ENCODE peak calls at places on chromosomes 1 and 21, in six cellular contexts. B is IMR-90, C is OCI-LY7, R is H9, L is body of pancreas, M is left ventricle myocardium inferior. A is an unnamed sample.

GRCh38 chr1:233121947-233122559 is 171.6 kb downstream of the NTPCR start:
- DNase-seq in B (peak; percentile 70), C (no peak), R (no peak), L (no peak), M (no peak), A (no peak)

GRCh38 chr1:15417365-15417934 is 7.8 kb downstream of the EFHD2 start:
- DNase-seq in B (peak; percentile 83), C (no peak), R (no peak), L (peak; percentile 52), M (no peak), A (no peak)

GRCh38 chr1:229388876-229389580 is 44.9 kb downstream of the ACTA1 start:
- DNase-seq in B (peak; percentile 81), C (no peak), R (no peak), L (no peak), M (no peak), A (no peak)

GRCh38 chr1:183580281-183580682 is 10.0 kb downstream of the NCF2 start:
- DNase-seq in B (no peak), C (peak; percentile 38), R (peak; percentile 82), L (no peak), M (no peak), A (peak; percentile 36)

GRCh38 chr1:205939690-205940330 is 3.4 kb downstream of the SLC26A9 start:
- DNase-seq in B (no peak), C (peak; percentile 33), R (peak; percentile 86), L (peak; percentile 77), M (no peak), A (no peak)

GRCh38 chr1:239833709-239834108 is 258.0 kb upstream of the FMN2 start:
- DNase-seq in B (no peak), C (no peak), R (no peak), L (no peak), M (no peak), A (no peak)

GRCh38 chr1:3186526-3186921 is 117.5 kb downstream of the PRDM16 start:
- DNase-seq in B (peak; percentile 6), C (no peak), R (peak; percentile 50), L (peak; percentile 70), M (peak; percentile 82), A (no peak)

GRCh38 chr1:7298749-7299151 is 472.3 kb upstream of the VAMP3 start:
- DNase-seq in B (peak; percentile 82), C (no peak), R (no peak), L (no peak), M (no peak), A (no peak)

GRCh38 chr1:162293293-162293692 is 83.4 kb downstream of the SPATA46 start:
- DNase-seq in B (no peak), C (no peak), R (no peak), L (no peak), M (no peak), A (no peak)

GRCh38 chr1:10457910-10458309 is 8.1 kb downstream of the CORT start:
- DNase-seq in B (no peak), C (no peak), R (no peak), L (no peak), M (no peak), A (peak; percentile 15)

GRCh38 chr1:204331275-204331674 is 28.5 kb downstream of the PLEKHA6 start:
- DNase-seq in B (no peak), C (no peak), R (no peak), L (peak; percentile 35), M (no peak), A (no peak)

DNA sequence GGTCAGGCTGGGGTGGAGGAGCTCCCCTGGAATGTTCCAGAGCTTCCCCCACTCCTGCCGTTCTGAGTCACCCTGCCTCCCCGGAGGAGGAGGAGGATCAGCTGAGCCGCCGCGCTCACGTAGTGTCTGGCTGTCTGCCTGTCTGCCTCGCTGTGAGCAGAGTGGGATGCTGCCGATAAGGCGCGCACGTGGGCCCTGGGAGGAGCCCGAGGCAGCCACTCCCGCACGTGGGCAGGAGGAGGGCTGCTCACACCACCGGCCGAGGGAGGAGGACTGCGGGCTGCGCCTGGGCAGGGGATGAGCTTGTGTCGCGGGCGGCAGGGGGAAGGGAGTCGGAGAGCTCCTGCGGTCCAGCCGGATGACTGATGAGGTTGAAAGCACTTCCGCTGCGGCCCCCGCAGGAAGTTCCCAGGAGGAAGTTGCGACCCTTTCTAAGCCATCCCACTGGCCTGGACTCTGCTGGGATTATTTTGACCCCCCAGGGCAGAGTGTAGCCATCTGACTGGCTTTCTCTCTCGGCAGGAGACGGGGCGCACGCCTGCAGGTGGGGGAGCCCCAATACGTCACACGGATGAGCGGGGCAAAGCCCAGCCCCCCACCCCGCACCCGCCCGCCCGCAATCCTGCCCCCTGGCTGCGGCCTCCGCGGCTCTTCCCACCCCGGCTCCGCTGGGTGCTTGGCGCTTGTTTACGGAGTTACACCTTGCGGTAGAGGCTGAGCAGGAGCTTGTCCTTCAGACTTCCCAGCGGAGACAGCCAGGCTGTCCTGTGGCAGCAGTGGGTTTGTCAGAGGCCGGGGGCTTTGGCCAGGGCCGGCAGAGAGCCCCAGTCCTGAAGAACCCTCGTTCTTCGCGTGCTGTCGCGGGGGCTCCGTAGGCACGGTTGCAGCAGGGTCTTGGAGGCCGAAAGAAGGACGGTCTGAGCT is 9.8 kb downstream of the PDXK start:
- DNase-seq in B (peak; percentile 98), C (peak; percentile 50), R (peak; percentile 87), L (peak; percentile 85), M (peak; percentile 95), A (peak; percentile 99)
- TF ChIP-seq CTCF in B (peak; percentile 22), C (peak; percentile 14), R (peak; percentile 72), L (no peak), M (peak; percentile 61), A (peak; percentile 10)

GRCh38 chr1:8422439-8423133 is 104.7 kb downstream of the SLC45A1 start:
- DNase-seq in B (peak; percentile 30), C (peak; percentile 36), R (no peak), L (peak; percentile 37), M (no peak), A (no peak)
- H3K4me1 ChIP-seq in B (peaks cover 22% of the 10 kb centered on the region), C (peaks cover 64% of the 10 kb centered on the region), R (peaks cover 13% of the 10 kb centered on the region), L (peaks cover 69% of the 10 kb centered on the region), M (peaks cover 90% of the 10 kb centered on the region), A (peaks cover 38% of the 10 kb centered on the region)

GRCh38 chr1:53521900-53522552 is 62.8 kb downstream of the DMRTB1 start:
- DNase-seq in B (no peak), C (no peak), R (no peak), L (no peak), M (no peak), A (no peak)

GRCh38 chr1:53526451-53527101 is 67.4 kb downstream of the DMRTB1 start:
- DNase-seq in B (peak; percentile 88), C (no peak), R (no peak), L (peak; percentile 52), M (peak; percentile 58), A (peak; percentile 12)

GRCh38 chr1:53524428-53525400 is 65.5 kb downstream of the DMRTB1 start:
- DNase-seq in B (no peak), C (no peak), R (no peak), L (peak; percentile 48), M (peak; percentile 64), A (no peak)

GRCh38 chr1:53527368-53527767 is 68.2 kb downstream of the DMRTB1 start:
- DNase-seq in B (no peak), C (no peak), R (no peak), L (no peak), M (no peak), A (no peak)

DNA sequence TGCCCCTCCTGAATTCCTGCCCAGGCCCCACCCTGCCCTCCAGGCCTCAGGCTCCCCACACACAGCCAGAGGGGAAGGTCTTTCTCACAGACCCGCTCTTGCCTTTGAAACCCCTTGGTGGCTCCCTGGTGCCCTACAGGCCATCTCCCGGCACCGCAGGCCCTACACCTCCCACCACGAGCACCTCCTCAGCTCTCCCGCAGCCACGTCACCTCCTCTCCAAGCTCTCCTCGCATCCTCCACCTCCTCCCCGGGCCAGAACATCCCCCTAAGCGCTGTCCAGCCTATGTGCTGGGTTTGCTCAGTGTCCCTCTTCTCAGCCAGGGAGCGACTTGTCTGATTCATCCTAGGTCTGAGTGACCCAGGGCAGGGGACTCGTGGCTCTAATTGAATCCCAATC is 66.4 kb downstream of the DMRTB1 start:
- DNase-seq in B (no peak), C (no peak), R (peak; percentile 69), L (no peak), M (no peak), A (no peak)
- TF ChIP-seq CTCF in B (no peak), C (no peak), R (peak; percentile 38), L (no peak), M (no peak), A (no peak)

DNA sequence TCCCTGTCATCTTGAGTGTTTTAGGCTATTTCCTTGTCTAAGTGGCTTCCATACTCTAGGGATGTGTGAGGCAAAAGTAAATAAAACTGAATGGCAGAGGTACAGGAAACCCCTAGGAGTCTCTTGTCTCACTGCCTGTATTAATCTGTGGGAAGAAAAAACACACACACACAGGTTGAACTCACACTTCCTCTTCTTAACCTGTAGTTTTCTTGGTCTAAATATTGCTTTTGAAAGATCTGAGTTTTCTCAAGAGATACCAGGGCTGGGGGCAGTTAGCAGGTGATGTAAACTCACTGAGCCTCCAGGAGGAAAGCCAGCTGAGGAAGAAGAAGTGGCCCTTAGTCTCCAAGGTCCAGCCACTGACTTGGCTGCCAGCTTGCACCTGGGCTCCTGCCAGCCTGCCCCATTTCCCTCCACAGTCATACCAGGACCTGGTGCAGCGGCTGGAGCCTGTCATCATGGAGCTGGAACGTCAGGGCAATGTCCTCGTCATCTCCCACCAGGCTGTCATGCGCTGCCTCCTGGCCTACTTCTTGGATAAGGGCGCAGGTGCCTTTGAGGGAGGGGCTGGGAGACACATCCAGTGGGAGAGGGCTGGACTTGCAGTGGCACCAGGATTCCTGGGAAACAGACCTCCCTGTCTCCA is 16.9 kb downstream of the PFKFB2 start:
- DNase-seq in B (no peak), C (no peak), R (no peak), L (no peak), M (peak; percentile 72), A (no peak)
- H3K4me1 ChIP-seq in B (no peaks in the 10 kb centered on the region), C (peaks cover 6% of the 10 kb centered on the region), R (no peaks in the 10 kb centered on the region), L (no peaks in the 10 kb centered on the region), M (peaks cover 82% of the 10 kb centered on the region), A (no peaks in the 10 kb centered on the region)

GRCh38 chr1:174165471-174166137 is 6.3 kb downstream of the RABGAP1L start:
- DNase-seq in B (no peak), C (peak; percentile 59), R (no peak), L (peak; percentile 28), M (peak; percentile 30), A (peak; percentile 32)
- TF ChIP-seq CTCF in B (no peak), C (peak; percentile 60), R (peak; percentile 35), L (no peak), M (no peak), A (no peak)

DNA sequence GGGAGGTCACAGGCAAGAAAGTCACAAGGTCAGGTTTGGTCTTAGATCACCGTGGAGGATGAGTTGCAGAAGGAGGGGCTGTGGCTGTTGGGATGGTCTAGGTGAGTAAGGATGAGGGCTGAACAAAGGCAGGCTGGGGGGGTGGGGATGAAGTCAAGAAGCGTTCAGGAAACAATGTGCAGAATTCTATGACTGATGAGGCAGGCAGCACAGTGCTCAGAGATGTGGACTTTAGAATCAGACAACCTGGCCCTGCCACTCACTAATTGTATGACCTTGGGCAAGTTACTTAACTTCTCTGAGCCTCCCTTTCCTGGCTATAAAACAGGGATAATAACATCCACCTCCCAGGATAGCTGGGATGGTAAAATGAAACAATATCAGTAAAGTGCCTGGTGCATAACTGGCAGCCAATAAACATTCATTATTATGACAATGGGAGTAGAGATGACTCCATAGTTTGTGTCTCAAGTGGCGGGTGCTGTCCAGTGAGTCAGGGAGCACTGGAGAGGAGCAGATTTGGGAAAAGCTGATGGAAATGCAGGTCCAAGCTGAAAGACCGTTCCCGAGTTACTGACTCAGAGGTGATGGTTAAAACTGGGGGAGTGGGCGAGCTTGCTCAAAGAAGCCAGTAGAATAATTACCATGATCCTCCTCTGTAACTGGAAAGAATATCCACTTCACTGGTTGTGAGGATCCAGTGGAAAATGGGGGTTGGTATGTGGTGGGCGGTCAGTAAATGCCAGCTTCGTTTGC is 2.1 kb downstream of the TIE1 start:
- DNase-seq in B (peak; percentile 52), C (no peak), R (no peak), L (no peak), M (no peak), A (no peak)
- H3K4me1 ChIP-seq in B (peaks cover 4% of the 10 kb centered on the region), C (peaks cover 13% of the 10 kb centered on the region), R (no peaks in the 10 kb centered on the region), L (no peaks in the 10 kb centered on the region), M (peaks cover 65% of the 10 kb centered on the region), A (no peaks in the 10 kb centered on the region)

A was measured in adrenal gland.